ENCODE peak calls at places on chromosomes 4 and X, in nine cellular contexts. F is central memory CD8-positive, alpha-beta T cell; K is mucosa of gallbladder; J is amygdala; U is lower leg skin; R is activated naive CD4-positive, alpha-beta T cell treated with Interleukin-2 at 50 U/mL for 16 hours; T is GM23248; X is CD8-positive, alpha-beta memory T cell; D is NCI-H2171. N is an unnamed sample.

GRCh38 chr4:118749347-118749988 is 64.3 kb downstream of the METTL14 start:
- DNase-seq in R (no peak), K (no peak), D (no peak), U (no peak), F (no peak), X (no peak), J (no peak), T (no peak), N (peak; percentile 23)

GRCh38 chr4:146379744-146380143 is 142.0 kb downstream of the SLC10A7 start:
- DNase-seq in D (no peak), K (peak; percentile 56), F (no peak), R (no peak), T (no peak), X (no peak), U (no peak), J (no peak), N (no peak)

GRCh38 chr4:80197132-80197573 is at the start of gene PRDM8:
- DNase-seq in X (no peak), T (peak; percentile 61), F (no peak), D (peak; percentile 69), R (peak; percentile 46), J (peak; percentile 89), U (no peak), K (no peak), N (no peak)

GRCh38 chrX:102341867-102342266 is 94.9 kb downstream of the NXF2 start:
- DNase-seq in K (no peak), U (no peak), F (no peak), T (peak; percentile 6), R (no peak), J (no peak), X (no peak), D (no peak), N (no peak)

GRCh38 chr4:18735740-18736288 is 714.3 kb upstream of the LCORL start:
- DNase-seq in J (no peak), R (no peak), T (no peak), U (no peak), X (no peak), F (no peak), K (no peak), D (no peak), N (no peak)

GRCh38 chrX:46209037-46209436 is 336.2 kb downstream of the ZNF674 start:
- DNase-seq in K (no peak), J (no peak), U (no peak), X (no peak), D (no peak), F (no peak), T (no peak), R (no peak), N (no peak)

GRCh38 chr4:4673070-4673469 is 131.2 kb upstream of the STX18 start:
- DNase-seq in T (peak; percentile 88), D (no peak), K (no peak), F (no peak), J (no peak), R (no peak), U (peak; percentile 87), X (no peak), N (no peak)

GRCh38 chr4:97395980-97396562 is 747.2 kb downstream of the STPG2 start:
- DNase-seq in X (no peak), D (no peak), J (no peak), R (no peak), K (no peak), F (no peak), U (no peak), T (no peak), N (no peak)

GRCh38 chr4:47733506-47733905 is 104.4 kb downstream of the CORIN start:
- DNase-seq in U (no peak), X (no peak), R (no peak), T (no peak), F (no peak), K (no peak), D (no peak), J (no peak), N (no peak)

GRCh38 chr4:15327311-15328298 is 100.2 kb upstream of the C1QTNF7 start:
- DNase-seq in J (no peak), T (peak; percentile 89), U (no peak), K (no peak), D (no peak), F (no peak), R (no peak), X (no peak), N (no peak)

GRCh38 chr4:141347738-141348524 is 127.2 kb downstream of the ZNF330 start:
- DNase-seq in J (no peak), R (no peak), X (no peak), F (no peak), D (no peak), K (no peak), U (no peak), T (peak; percentile 20), N (no peak)

GRCh38 chrX:69070949-69071650 is 94.2 kb downstream of the PJA1 start:
- DNase-seq in X (no peak), R (no peak), D (no peak), J (peak; percentile 22), K (peak; percentile 40), U (peak; percentile 87), T (peak; percentile 25), F (no peak), N (no peak)

GRCh38 chrX:117973175-117974075 is 143.2 kb downstream of the KLHL13 start:
- DNase-seq in J (no peak), T (no peak), R (no peak), F (no peak), U (no peak), D (no peak), X (no peak), K (no peak), N (no peak)

GRCh38 chrX:103398321-103398937 is 22.1 kb downstream of the BEX3 start:
- DNase-seq in X (no peak), K (no peak), J (no peak), D (no peak), F (no peak), U (no peak), R (no peak), T (peak; percentile 88), N (peak; percentile 30)

GRCh38 chr4:185201983-185202962 is 1.5 kb downstream of the CFAP97 start:
- DNase-seq in T (peak; percentile 30), F (peak; percentile 38), J (no peak), D (no peak), U (no peak), X (no peak), K (no peak), R (peak; percentile 29), N (no peak)

GRCh38 chrX:125778256-125778655 is 387.8 kb downstream of the DCAF12L2 start:
- DNase-seq in X (no peak), J (no peak), T (no peak), U (no peak), K (no peak), R (no peak), F (no peak), D (no peak), N (no peak)

GRCh38 chr4:88900432-88900831 is 156.6 kb downstream of the FAM13A start:
- DNase-seq in K (no peak), D (no peak), T (peak; percentile 27), X (no peak), F (no peak), J (no peak), U (no peak), R (no peak), N (no peak)

GRCh38 chrX:48736303-48736702 is 25.2 kb upstream of the GLOD5 start:
- DNase-seq in T (no peak), R (no peak), X (no peak), J (no peak), U (no peak), K (no peak), D (no peak), F (no peak), N (no peak)

GRCh38 chrX:124232523-124233201 is 99.8 kb upstream of the TEX13D start:
- DNase-seq in K (no peak), J (no peak), X (no peak), T (no peak), D (no peak), U (no peak), R (peak; percentile 61), F (no peak), N (no peak)

GRCh38 chr4:145679520-145679919 is 426 bp upstream of the C4orf51 start:
- DNase-seq in X (no peak), F (no peak), J (no peak), R (no peak), K (peak; percentile 14), T (peak; percentile 93), D (peak; percentile 21), U (no peak), N (peak; percentile 19)

GRCh38 chr4:79272761-79273160 is 53.1 kb downstream of the NAA11 start:
- DNase-seq in R (no peak), T (no peak), U (no peak), X (no peak), F (no peak), J (no peak), K (no peak), D (no peak), N (no peak)

GRCh38 chr4:2837904-2838496 is 5.6 kb upstream of the ADD1 start:
- DNase-seq in F (peak; percentile 65), T (peak; percentile 68), K (peak; percentile 55), D (no peak), X (peak; percentile 64), R (peak; percentile 69), J (peak; percentile 47), U (peak; percentile 90), N (peak; percentile 36)

GRCh38 chr4:129355529-129355928 is 259.6 kb downstream of the C4orf33 start:
- DNase-seq in T (peak; percentile 16), R (no peak), K (peak; percentile 49), D (no peak), F (no peak), X (no peak), J (no peak), U (no peak), N (no peak)

GRCh38 chrX:20432048-20432447 is 165.3 kb upstream of the RPS6KA3 start:
- DNase-seq in U (no peak), K (no peak), J (no peak), F (no peak), D (no peak), X (no peak), T (peak; percentile 26), R (no peak), N (no peak)

GRCh38 chrX:9352243-9352642 is 112.6 kb upstream of the TBL1X start:
- DNase-seq in D (no peak), R (no peak), T (no peak), U (no peak), K (no peak), F (no peak), X (no peak), J (no peak), N (no peak)

GRCh38 chr4:20618010-20618409 is 82.2 kb upstream of the PACRGL start:
- DNase-seq in F (no peak), D (no peak), T (no peak), X (no peak), K (peak; percentile 68), J (peak; percentile 9), R (no peak), U (peak; percentile 87), N (peak; percentile 59)

GRCh38 chr4:8835521-8836365 is 35.9 kb downstream of the HMX1 start:
- DNase-seq in J (no peak), R (no peak), X (no peak), T (no peak), F (no peak), K (no peak), D (no peak), U (peak; percentile 62), N (no peak)

GRCh38 chr4:137125011-137125410 is 407.3 kb downstream of the PCDH18 start:
- DNase-seq in T (peak; percentile 78), R (no peak), K (no peak), X (no peak), F (no peak), D (no peak), U (no peak), J (no peak), N (no peak)

GRCh38 chr4:17721496-17722360 is 59.7 kb downstream of the FAM184B start:
- DNase-seq in K (no peak), X (no peak), R (no peak), J (no peak), F (no peak), T (peak; percentile 86), U (peak; percentile 65), D (no peak), N (no peak)

GRCh38 chrX:85243155-85243554 is 424 bp downstream of the SATL1 start:
- DNase-seq in U (no peak), J (no peak), K (no peak), F (no peak), R (no peak), D (no peak), X (no peak), T (no peak), N (no peak)

GRCh38 chrX:78513996-78514745 is 145.0 kb downstream of the RTL3 start:
- DNase-seq in K (no peak), X (no peak), T (no peak), J (no peak), R (no peak), D (no peak), F (no peak), U (no peak), N (no peak)